ENCODE peak calls at places on chromosome 1, in nine cellular contexts. M is Daoy, K is stomach, V is AG08396, F is NCI-H1694, N is endothelial cell, P is Calu3, I is NCI-H1436, L is GM13977. T is an unnamed sample.

GRCh38 chr1:182174202-182174855 is 112.8 kb upstream of the ZNF648 start:
- DNase-seq in M (no peak), K (no peak), V (no peak), F (no peak), N (peak; percentile 14), P (no peak), I (no peak), L (no peak), T (no peak)

GRCh38 chr1:228899421-228899956 is 164.2 kb downstream of the RHOU start:
- DNase-seq in M (no peak), K (no peak), V (no peak), F (no peak), N (no peak), P (no peak), I (no peak), L (no peak), T (no peak)

GRCh38 chr1:24696033-24696755 is 49.1 kb upstream of the CLIC4 start:
- DNase-seq in M (no peak), K (no peak), V (no peak), F (no peak), N (no peak), P (no peak), I (no peak), L (no peak), T (no peak)

GRCh38 chr1:36447450-36447849 is 2.8 kb downstream of the OSCP1 start:
- DNase-seq in M (no peak), K (no peak), V (no peak), F (no peak), N (no peak), P (no peak), I (no peak), L (no peak), T (no peak)

GRCh38 chr1:61190476-61191067 is 108.2 kb downstream of the NFIA start:
- DNase-seq in M (no peak), K (no peak), V (no peak), F (no peak), N (no peak), P (no peak), I (no peak), L (no peak), T (no peak)

GRCh38 chr1:18927654-18928272 is 25.4 kb upstream of the ALDH4A1 start:
- DNase-seq in M (peak; percentile 70), K (no peak), V (no peak), F (no peak), N (no peak), P (peak; percentile 16), I (no peak), L (peak; percentile 71), T (no peak)

GRCh38 chr1:107535091-107535490 is 394.3 kb downstream of the NTNG1 start:
- DNase-seq in M (no peak), K (no peak), V (no peak), F (peak; percentile 80), N (no peak), P (no peak), I (no peak), L (peak; percentile 18), T (no peak)

GRCh38 chr1:99745061-99745460 is 21.4 kb downstream of the FRRS1 start:
- DNase-seq in M (no peak), K (no peak), V (no peak), F (no peak), N (no peak), P (no peak), I (no peak), L (no peak), T (no peak)

GRCh38 chr1:41342774-41343355 is 18.4 kb upstream of the FOXO6 start:
- DNase-seq in M (no peak), K (no peak), V (no peak), F (no peak), N (no peak), P (no peak), I (no peak), L (no peak), T (no peak)

GRCh38 chr1:95021794-95022193 is 51.0 kb downstream of the ALG14 start:
- DNase-seq in M (no peak), K (no peak), V (no peak), F (no peak), N (no peak), P (no peak), I (no peak), L (no peak), T (no peak)

GRCh38 chr1:39694026-39694425 is 2.8 kb upstream of the HPCAL4 start:
- DNase-seq in M (peak; percentile 28), K (no peak), V (no peak), F (no peak), N (no peak), P (no peak), I (no peak), L (no peak), T (no peak)